ENCODE peak calls at places on chromosomes 1 and 21, in four cellular contexts. One of them, this sample, is unnamed.
A peak's percentile ranks its signal among the peaks of the same experiment; 100 is the strongest.

GRCh38 chr1:211476200-211476849 is 15.6 kb downstream of the RD3 start:
- DNase-seq in WTC11: peak; percentile 78
- DNase-seq in A549: peak; percentile 72
- DNase-seq in K562: peak; percentile 79
- DNase-seq in this sample: peak; percentile 56

GRCh38 chr1:97006044-97006676 is 284.6 kb downstream of the PTBP2 start:
- DNase-seq in A549: no peak
- DNase-seq in K562: no peak
- DNase-seq in WTC11: no peak
- DNase-seq in this sample: no peak

GRCh38 chr1:224726783-224727182 is 110.7 kb downstream of the CNIH3 start:
- DNase-seq in K562: no peak
- DNase-seq in A549: no peak
- DNase-seq in WTC11: no peak
- DNase-seq in this sample: no peak

GRCh38 chr1:55320891-55321290 is 105.7 kb upstream of the USP24 start:
- DNase-seq in K562: no peak
- DNase-seq in A549: no peak
- DNase-seq in WTC11: no peak
- DNase-seq in this sample: no peak

GRCh38 chr1:6310116-6310848 is 49.4 kb upstream of the GPR153 start:
- DNase-seq in WTC11: no peak
- DNase-seq in K562: no peak
- DNase-seq in A549: no peak
- DNase-seq in this sample: no peak

GRCh38 chr1:59570524-59570923 is 244.2 kb upstream of the HOOK1 start:
- DNase-seq in A549: no peak
- DNase-seq in WTC11: no peak
- DNase-seq in K562: no peak
- DNase-seq in this sample: peak; percentile 18

GRCh38 chr1:235397733-235398132 is 30.5 kb downstream of the TBCE start:
- DNase-seq in WTC11: no peak
- DNase-seq in A549: peak; percentile 49
- DNase-seq in K562: no peak
- DNase-seq in this sample: no peak

GRCh38 chr1:118346940-118347339 is 161.9 kb upstream of the SPAG17 start:
- DNase-seq in K562: no peak
- DNase-seq in A549: no peak
- DNase-seq in WTC11: no peak
- DNase-seq in this sample: no peak

GRCh38 chr1:100868364-100868995 is 26.2 kb downstream of the EXTL2 start:
- DNase-seq in K562: no peak
- DNase-seq in A549: peak; percentile 28
- DNase-seq in WTC11: no peak
- DNase-seq in this sample: peak; percentile 22

GRCh38 chr1:176656257-176656995 is 193.5 kb downstream of the PAPPA2 start:
- DNase-seq in A549: no peak
- DNase-seq in K562: no peak
- DNase-seq in WTC11: no peak
- DNase-seq in this sample: no peak

GRCh38 chr1:178107823-178108222 is 13.9 kb downstream of the RASAL2 start:
- DNase-seq in WTC11: no peak
- DNase-seq in A549: no peak
- DNase-seq in K562: no peak
- DNase-seq in this sample: no peak

GRCh38 chr21:40130476-40130875 is 263.2 kb downstream of the PCP4 start:
- DNase-seq in WTC11: no peak
- DNase-seq in A549: no peak
- DNase-seq in K562: no peak
- DNase-seq in this sample: no peak

GRCh38 chr1:1038694-1039093 is 18.8 kb downstream of the AGRN start:
- DNase-seq in A549: no peak
- DNase-seq in WTC11: no peak
- DNase-seq in K562: no peak
- DNase-seq in this sample: no peak

GRCh38 chr1:202158810-202159533 is 1.4 kb downstream of the PTPN7 start:
- DNase-seq in K562: peak; percentile 80
- DNase-seq in WTC11: no peak
- DNase-seq in A549: no peak
- DNase-seq in this sample: no peak
- TF ChIP-seq NR3C1 in K562: no peak
- TF ChIP-seq NR3C1 in WTC11: no peak
- TF ChIP-seq NR3C1 in A549: no peak
- TF ChIP-seq NR3C1 in this sample: no peak

GRCh38 chr1:167651161-167651693 is 21.2 kb downstream of the RCSD1 start:
- DNase-seq in K562: no peak
- DNase-seq in A549: no peak
- DNase-seq in WTC11: no peak
- DNase-seq in this sample: no peak

GRCh38 chr1:167645625-167646410 is 15.8 kb downstream of the RCSD1 start:
- DNase-seq in WTC11: no peak
- DNase-seq in K562: no peak
- DNase-seq in A549: no peak
- DNase-seq in this sample: no peak

GRCh38 chr1:167650266-167651160 is 20.5 kb downstream of the RCSD1 start:
- DNase-seq in K562: no peak
- DNase-seq in A549: no peak
- DNase-seq in WTC11: no peak
- DNase-seq in this sample: no peak

GRCh38 chr1:167648252-167648849 is 18.3 kb downstream of the RCSD1 start:
- DNase-seq in A549: no peak
- DNase-seq in WTC11: no peak
- DNase-seq in K562: no peak
- DNase-seq in this sample: no peak

DNA sequence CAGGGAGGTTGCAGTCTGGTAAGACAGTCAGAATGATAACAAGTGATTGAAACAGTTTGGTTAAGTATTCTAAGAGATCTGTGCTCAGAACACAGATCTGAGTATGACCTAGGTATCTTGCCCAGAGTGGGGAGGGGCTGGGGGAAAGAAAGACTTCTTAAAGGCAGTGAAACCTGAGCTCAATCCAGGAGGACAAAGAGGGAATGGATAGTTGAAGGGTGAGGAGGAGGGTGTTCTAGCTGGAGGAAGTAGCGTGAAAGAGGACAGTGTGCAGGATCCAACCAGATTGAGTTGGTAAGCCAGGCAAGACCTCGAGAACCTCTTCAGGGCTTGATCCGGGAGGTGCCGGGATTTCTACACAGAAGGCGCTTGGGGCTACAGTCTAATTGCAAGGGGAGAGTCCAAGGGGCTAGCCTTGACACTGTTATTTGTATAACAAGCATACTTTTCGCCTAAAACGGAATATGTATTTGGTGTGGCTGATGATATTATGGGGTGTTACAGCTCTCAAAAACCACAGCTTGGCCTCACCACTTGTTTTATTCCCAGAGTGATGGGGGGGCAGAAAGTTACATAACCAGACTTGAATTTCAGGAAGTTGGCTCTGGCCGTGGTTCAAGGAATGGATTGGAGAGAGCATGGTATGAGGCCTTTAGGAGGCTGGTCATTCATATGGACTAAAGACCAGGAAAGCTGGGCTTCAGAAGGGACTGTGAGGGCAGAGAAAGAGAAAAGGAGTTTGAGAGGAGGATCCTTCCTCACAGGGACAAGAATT is 19.1 kb downstream of the RCSD1 start:
- DNase-seq in K562: no peak
- DNase-seq in WTC11: no peak
- DNase-seq in A549: no peak
- DNase-seq in this sample: no peak
- TF ChIP-seq NR3C1 in K562: no peak
- TF ChIP-seq NR3C1 in WTC11: no peak
- TF ChIP-seq NR3C1 in A549: no peak
- TF ChIP-seq NR3C1 in this sample: no peak

DNA sequence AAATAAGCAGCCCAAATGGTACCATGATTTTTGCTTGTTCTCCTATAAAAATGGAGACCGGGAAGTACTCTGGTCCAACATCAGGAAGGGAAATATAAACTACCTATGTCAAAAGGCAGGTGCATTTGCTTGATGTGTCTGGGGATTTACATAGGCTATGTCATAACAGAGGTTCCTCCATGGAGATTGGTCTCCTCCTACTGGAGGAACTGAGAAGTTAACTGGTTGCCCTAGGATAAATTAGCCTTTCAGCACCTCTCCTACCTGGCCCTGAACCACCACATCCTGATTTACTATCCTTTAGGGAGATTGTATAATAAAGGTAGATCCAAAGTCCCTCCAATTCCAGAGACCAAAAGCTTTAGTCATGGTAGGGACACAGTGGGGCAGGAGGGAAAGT is 1109.3 kb upstream of the B3GALT2 start:
- DNase-seq in A549: peak; percentile 59
- DNase-seq in WTC11: no peak
- DNase-seq in K562: no peak
- DNase-seq in this sample: peak; percentile 15
- TF ChIP-seq NR3C1 in A549: no peak
- TF ChIP-seq NR3C1 in WTC11: no peak
- TF ChIP-seq NR3C1 in K562: no peak
- TF ChIP-seq NR3C1 in this sample: no peak

DNA sequence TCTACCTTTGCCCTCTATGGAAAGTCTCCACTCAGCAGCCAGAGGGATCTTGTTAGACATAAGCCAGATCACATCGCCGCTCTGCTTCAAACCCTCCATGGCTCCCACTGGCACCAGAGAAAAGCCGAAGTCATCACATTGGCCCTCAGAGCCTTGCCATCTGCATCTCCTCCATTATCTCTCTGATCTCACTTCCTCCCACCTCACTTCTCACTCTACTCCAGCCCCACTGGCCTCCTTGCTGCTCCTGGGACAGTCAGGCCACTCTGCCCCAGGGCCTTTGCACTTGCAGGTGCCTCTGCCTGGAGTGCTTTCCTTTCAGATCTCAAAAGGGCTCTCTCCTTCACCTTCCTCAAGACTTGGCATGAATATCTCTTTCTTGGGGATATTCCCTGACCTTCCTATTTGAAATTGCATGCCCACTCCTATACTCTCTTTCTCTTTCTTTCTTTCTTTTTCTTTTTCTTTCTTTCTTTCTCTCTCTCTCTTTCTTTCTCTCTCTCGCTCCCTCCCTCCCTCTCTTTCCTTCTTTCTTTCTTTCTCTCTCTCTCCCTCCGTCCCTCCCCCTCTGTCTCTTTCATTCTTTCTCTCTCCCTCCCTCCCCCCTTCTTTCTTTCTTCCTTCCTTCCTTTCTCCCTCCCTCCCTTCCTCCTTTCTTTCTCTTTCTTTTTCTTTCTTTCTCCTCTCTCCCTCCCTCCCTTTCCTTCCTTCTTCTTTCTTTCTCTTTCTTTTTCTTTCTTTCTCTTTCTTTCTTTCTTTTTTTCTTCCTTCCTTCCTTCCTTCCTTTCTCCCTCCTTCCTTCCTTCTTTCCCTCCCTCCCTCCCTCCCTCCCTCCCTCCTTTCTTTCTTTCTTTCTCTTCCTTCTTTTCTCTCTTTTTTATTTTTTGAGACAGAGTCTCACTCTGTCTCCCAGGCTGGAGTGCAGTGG is 96.0 kb upstream of the CASZ1 start:
- DNase-seq in K562: no peak
- DNase-seq in WTC11: no peak
- DNase-seq in A549: no peak
- DNase-seq in this sample: no peak
- TF ChIP-seq NR3C1 in K562: no peak
- TF ChIP-seq NR3C1 in WTC11: no peak
- TF ChIP-seq NR3C1 in A549: no peak
- TF ChIP-seq NR3C1 in this sample: no peak

GRCh38 chr1:98325646-98326441 is 335.7 kb upstream of the SNX7 start:
- DNase-seq in K562: no peak
- DNase-seq in WTC11: no peak
- DNase-seq in A549: peak; percentile 94
- DNase-seq in this sample: peak; percentile 2
- TF ChIP-seq NR3C1 in K562: no peak
- TF ChIP-seq NR3C1 in WTC11: no peak
- TF ChIP-seq NR3C1 in A549: no peak
- TF ChIP-seq NR3C1 in this sample: no peak

DNA sequence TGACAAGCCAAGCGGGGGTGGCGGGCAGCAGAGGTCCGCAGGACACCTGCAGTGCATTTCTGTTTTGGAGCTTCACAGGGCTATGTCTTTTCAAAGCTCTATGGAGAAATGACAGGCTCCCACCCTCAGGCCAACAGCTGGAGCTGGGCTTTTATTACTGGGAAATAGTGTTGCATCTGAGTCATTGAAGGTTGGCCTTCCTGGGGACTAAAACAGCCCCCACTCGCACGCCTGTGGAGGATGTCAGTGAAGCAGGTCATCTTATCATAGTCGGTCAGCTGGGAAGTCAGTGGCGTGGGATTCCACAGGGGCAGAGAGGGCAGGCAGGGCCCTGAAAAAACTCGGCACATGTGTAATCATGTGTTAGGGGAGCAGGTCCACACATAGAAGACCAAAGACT is 55.3 kb downstream of the NTPCR start:
- DNase-seq in A549: no peak
- DNase-seq in WTC11: no peak
- DNase-seq in K562: no peak
- DNase-seq in this sample: no peak
- TF ChIP-seq NR3C1 in A549: no peak
- TF ChIP-seq NR3C1 in WTC11: no peak
- TF ChIP-seq NR3C1 in K562: no peak
- TF ChIP-seq NR3C1 in this sample: no peak

GRCh38 chr1:236893626-236894545 is 98.8 kb downstream of the MTR start:
- DNase-seq in A549: no peak
- DNase-seq in K562: no peak
- DNase-seq in WTC11: no peak
- DNase-seq in this sample: no peak

GRCh38 chr1:236890152-236891056 is 95.3 kb downstream of the MTR start:
- DNase-seq in A549: no peak
- DNase-seq in K562: no peak
- DNase-seq in WTC11: no peak
- DNase-seq in this sample: no peak

GRCh38 chr1:236887081-236887480 is 92.0 kb downstream of the MTR start:
- DNase-seq in A549: no peak
- DNase-seq in WTC11: no peak
- DNase-seq in K562: no peak
- DNase-seq in this sample: no peak

GRCh38 chr1:236888126-236888525 is 93.0 kb downstream of the MTR start:
- DNase-seq in A549: no peak
- DNase-seq in K562: no peak
- DNase-seq in WTC11: no peak
- DNase-seq in this sample: no peak

DNA sequence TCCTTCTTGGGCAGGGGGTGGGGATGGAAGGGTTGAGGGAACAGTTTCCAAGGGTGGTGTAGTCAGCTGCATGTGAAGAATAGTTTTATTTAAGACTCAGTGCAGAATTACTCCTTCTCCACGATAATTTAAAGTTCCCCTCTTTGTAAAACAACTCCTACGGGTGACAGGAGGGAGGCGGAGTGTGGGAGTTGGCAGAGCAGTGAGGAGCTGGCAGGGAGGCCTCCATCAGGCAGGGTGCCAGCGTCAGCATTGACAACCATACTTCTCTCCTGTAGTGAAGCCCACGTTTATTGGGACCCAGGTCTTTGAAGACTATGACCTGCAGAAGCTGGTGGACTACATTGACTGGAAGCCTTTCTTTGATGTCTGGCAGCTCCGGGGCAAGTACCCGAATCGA is 93.8 kb downstream of the MTR start:
- DNase-seq in WTC11: no peak
- DNase-seq in K562: no peak
- DNase-seq in A549: no peak
- DNase-seq in this sample: no peak
- TF ChIP-seq NR3C1 in WTC11: no peak
- TF ChIP-seq NR3C1 in K562: no peak
- TF ChIP-seq NR3C1 in A549: no peak
- TF ChIP-seq NR3C1 in this sample: no peak